ENCODE peak calls at places on chromosomes 2 and 18, in four cellular contexts. O is astrocyte of the cerebellum, B is fibroblast of the aortic adventitia, K is nephron progenitor cell. T is an unnamed sample.

GRCh38 chr2:98637401-98638144 is 29.2 kb downstream of the UNC50 start:
- DNase-seq in O (no peak), B (no peak), K (no peak), T (peak)

GRCh38 chr2:12750166-12750905 is 33.6 kb downstream of the TRIB2 start:
- DNase-seq in O (no peak), B (no peak), K (no peak), T (no peak)

GRCh38 chr2:232598293-232598692 is 35.1 kb upstream of the EFHD1 start:
- DNase-seq in O (no peak), B (no peak), K (no peak), T (no peak)

GRCh38 chr18:3466872-3467271 is 16.9 kb downstream of the TGIF1 start:
- DNase-seq in O (no peak), B (peak), K (no peak), T (no peak)

GRCh38 chr18:69123421-69123820 is 277.3 kb upstream of the DOK6 start:
- DNase-seq in O (no peak), B (no peak), K (no peak), T (no peak)

GRCh38 chr2:240436626-240437180 is 1.2 kb downstream of the GPC1 start:
- DNase-seq in O (no peak), B (peak), K (peak), T (no peak)

GRCh38 chr2:225207471-225207870 is 165.2 kb upstream of the DOCK10 start:
- DNase-seq in O (no peak), B (no peak), K (no peak), T (no peak)

GRCh38 chr2:97741686-97742085 is 28.3 kb downstream of the ZAP70 start:
- DNase-seq in O (no peak), B (no peak), K (no peak), T (no peak)

DNA sequence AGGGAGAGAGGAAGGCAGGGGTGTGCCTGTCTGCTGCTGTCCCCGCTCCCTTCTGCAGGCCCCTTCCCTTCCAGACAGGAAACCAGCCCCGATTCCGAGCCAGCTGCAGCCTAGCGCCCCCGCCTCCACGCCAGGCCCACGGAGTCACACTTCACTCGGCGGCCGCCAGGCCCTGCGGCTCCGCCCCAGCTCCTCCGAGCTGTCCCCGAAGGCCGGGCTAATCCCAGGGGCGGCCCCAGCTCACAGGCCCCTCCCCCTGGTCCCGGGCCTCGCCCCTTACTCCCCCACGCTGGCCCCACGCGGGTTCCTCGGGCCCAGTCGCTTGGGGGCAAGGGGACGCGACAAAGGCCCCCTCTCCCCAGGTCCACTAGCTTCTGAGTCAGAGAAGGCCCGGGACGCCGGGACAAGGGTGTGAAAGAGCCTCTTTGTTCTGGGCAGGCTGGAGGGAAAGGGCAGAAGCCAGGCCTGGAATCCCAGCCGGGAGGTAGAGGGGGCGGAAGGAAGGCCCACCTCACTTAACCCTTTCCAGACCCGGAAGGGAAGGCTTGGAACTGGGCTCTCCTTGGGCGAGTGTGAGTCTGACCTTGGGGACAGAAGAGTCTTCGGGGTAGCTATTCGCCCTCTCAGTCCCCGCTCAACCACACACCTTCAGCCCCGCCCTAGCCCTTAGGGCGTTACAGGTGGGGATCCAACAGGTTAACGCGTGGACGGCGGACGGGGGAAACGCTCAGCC is 1.2 kb downstream of the RTKN start:
- DNase-seq in O (no peak), B (peak), K (peak), T (peak)
- TF ChIP-seq CTCF in O (peak), B (peak), K (peak), T (no peak)

GRCh38 chr2:191297031-191297430 is 51.8 kb downstream of the MYO1B start:
- DNase-seq in O (no peak), B (no peak), K (no peak), T (no peak)

GRCh38 chr2:191296083-191297006 is 51.1 kb downstream of the MYO1B start:
- DNase-seq in O (no peak), B (no peak), K (no peak), T (no peak)

GRCh38 chr2:191298306-191298705 is 53.1 kb downstream of the MYO1B start:
- DNase-seq in O (no peak), B (peak), K (no peak), T (no peak)

GRCh38 chr2:191299866-191300265 is 54.7 kb downstream of the MYO1B start:
- DNase-seq in O (no peak), B (no peak), K (no peak), T (no peak)

DNA sequence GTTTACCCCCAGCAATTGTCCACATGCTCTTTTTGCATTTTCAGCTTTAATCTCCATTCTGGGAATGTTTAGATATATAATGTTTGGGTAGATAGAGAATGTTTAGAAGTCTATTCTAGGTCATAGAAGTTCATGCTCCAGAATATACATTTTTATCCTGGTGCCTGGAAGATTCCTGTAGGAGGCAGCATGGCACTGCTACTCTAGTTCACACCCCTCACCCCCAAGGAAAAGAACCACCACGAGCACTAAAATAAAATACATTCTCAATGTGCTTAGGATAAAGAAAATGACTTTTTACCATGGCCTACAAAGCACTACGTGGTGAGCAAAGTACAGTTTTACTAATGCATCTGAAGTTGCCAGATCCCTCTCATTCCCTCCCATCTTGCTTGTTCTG is 53.8 kb downstream of the MYO1B start:
- DNase-seq in O (no peak), B (peak), K (no peak), T (no peak)
- TF ChIP-seq CTCF in O (peak), B (peak), K (no peak), T (no peak)

GRCh38 chr2:234751275-234751938 is 200.4 kb upstream of the SH3BP4 start:
- DNase-seq in O (no peak), B (peak), K (no peak), T (no peak)
- TF ChIP-seq CTCF in O (no peak), B (no peak), K (no peak), T (no peak)

GRCh38 chr18:34809697-34810096 is 99.6 kb downstream of the DTNA start:
- DNase-seq in O (no peak), B (peak), K (peak), T (no peak)
- TF ChIP-seq CTCF in O (peak), B (peak), K (peak), T (peak)

GRCh38 chr2:149611100-149611820 is 23.7 kb upstream of the MMADHC start:
- DNase-seq in O (no peak), B (no peak), K (no peak), T (no peak)
- TF ChIP-seq CTCF in O (peak), B (peak), K (no peak), T (no peak)

DNA sequence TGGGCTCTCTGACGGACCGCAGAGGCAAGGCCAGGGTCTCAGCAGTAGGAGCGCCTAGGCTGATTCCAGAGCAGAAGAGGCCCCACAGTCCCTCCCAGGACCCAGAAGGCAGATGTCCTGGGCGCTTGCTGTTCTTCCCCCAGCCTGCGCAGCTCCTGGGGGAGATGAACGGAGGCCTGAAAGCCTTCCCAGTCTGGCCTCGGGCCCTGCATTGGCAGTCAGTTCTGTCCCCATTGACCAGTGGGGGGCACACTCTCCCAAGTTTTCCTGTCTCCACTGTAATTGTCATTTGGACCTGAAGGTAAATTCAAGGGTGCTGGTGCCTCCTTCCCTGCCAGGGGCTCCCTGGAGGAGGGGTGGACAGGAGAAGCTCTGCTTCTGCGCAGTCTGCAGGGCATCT is 345.7 kb downstream of the CYP26B1 start:
- DNase-seq in O (peak), B (peak), K (peak), T (no peak)
- TF ChIP-seq CTCF in O (peak), B (peak), K (peak), T (peak)

T was measured in GM13977.